ENCODE peak calls at places on chromosomes 1 and 21, in seven cellular contexts. One of them, this sample, is unnamed.

GRCh38 chr1:1954831-1955441 is 35.9 kb upstream of the TMEM52 start:
- DNase-seq in SJSA1: no peak
- DNase-seq in cardiac muscle cell: no peak
- DNase-seq in heart left ventricle: no peak
- DNase-seq in lung: no peak
- DNase-seq in GM23338: peak
- DNase-seq in tibial nerve: no peak
- DNase-seq in this sample: peak

GRCh38 chr1:94096797-94097549 is 24.0 kb downstream of the ABCA4 start:
- DNase-seq in GM23338: no peak
- DNase-seq in cardiac muscle cell: peak
- DNase-seq in tibial nerve: peak
- DNase-seq in SJSA1: no peak
- DNase-seq in heart left ventricle: no peak
- DNase-seq in lung: no peak
- DNase-seq in this sample: no peak

GRCh38 chr1:27071049-27071416 is 58.4 kb upstream of the TENT5B start:
- DNase-seq in SJSA1: no peak
- DNase-seq in lung: no peak
- DNase-seq in tibial nerve: no peak
- DNase-seq in cardiac muscle cell: peak
- DNase-seq in heart left ventricle: peak
- DNase-seq in GM23338: peak
- DNase-seq in this sample: no peak

GRCh38 chr1:116418091-116418830 is 45.2 kb downstream of the ATP1A1 start:
- DNase-seq in SJSA1: peak
- DNase-seq in tibial nerve: peak
- DNase-seq in lung: peak
- DNase-seq in GM23338: peak
- DNase-seq in cardiac muscle cell: peak
- DNase-seq in heart left ventricle: peak
- DNase-seq in this sample: peak

GRCh38 chr1:39776400-39776713 is 5.2 kb upstream of the OXCT2 start:
- DNase-seq in heart left ventricle: no peak
- DNase-seq in SJSA1: no peak
- DNase-seq in GM23338: no peak
- DNase-seq in tibial nerve: no peak
- DNase-seq in cardiac muscle cell: no peak
- DNase-seq in lung: no peak
- DNase-seq in this sample: no peak

GRCh38 chr21:14977814-14978213 is 87.0 kb downstream of the NRIP1 start:
- DNase-seq in tibial nerve: no peak
- DNase-seq in SJSA1: no peak
- DNase-seq in heart left ventricle: no peak
- DNase-seq in GM23338: no peak
- DNase-seq in cardiac muscle cell: no peak
- DNase-seq in lung: no peak
- DNase-seq in this sample: no peak

GRCh38 chr21:21897275-21897883 is 899.2 kb downstream of the NCAM2 start:
- DNase-seq in heart left ventricle: no peak
- DNase-seq in cardiac muscle cell: no peak
- DNase-seq in lung: no peak
- DNase-seq in GM23338: no peak
- DNase-seq in tibial nerve: no peak
- DNase-seq in SJSA1: no peak
- DNase-seq in this sample: no peak

GRCh38 chr1:21295059-21295401 is 4.8 kb upstream of the ECE1 start:
- DNase-seq in SJSA1: no peak
- DNase-seq in lung: no peak
- DNase-seq in tibial nerve: no peak
- DNase-seq in GM23338: no peak
- DNase-seq in cardiac muscle cell: peak
- DNase-seq in heart left ventricle: no peak
- DNase-seq in this sample: no peak

GRCh38 chr21:45404726-45405270 is at the start of gene COL18A1:
- DNase-seq in SJSA1: no peak
- DNase-seq in tibial nerve: no peak
- DNase-seq in heart left ventricle: peak
- DNase-seq in lung: peak
- DNase-seq in cardiac muscle cell: peak
- DNase-seq in GM23338: peak
- DNase-seq in this sample: peak

GRCh38 chr1:97108200-97108599 is 386.6 kb downstream of the PTBP2 start:
- DNase-seq in lung: no peak
- DNase-seq in cardiac muscle cell: no peak
- DNase-seq in tibial nerve: no peak
- DNase-seq in heart left ventricle: no peak
- DNase-seq in SJSA1: no peak
- DNase-seq in GM23338: no peak
- DNase-seq in this sample: no peak

GRCh38 chr1:18090636-18091035 is 17.0 kb upstream of the IGSF21 start:
- DNase-seq in cardiac muscle cell: no peak
- DNase-seq in GM23338: peak
- DNase-seq in lung: no peak
- DNase-seq in SJSA1: no peak
- DNase-seq in tibial nerve: no peak
- DNase-seq in heart left ventricle: no peak
- DNase-seq in this sample: no peak

GRCh38 chr1:215380566-215380965 is 186.5 kb upstream of the KCTD3 start:
- DNase-seq in tibial nerve: no peak
- DNase-seq in GM23338: no peak
- DNase-seq in cardiac muscle cell: no peak
- DNase-seq in heart left ventricle: no peak
- DNase-seq in lung: no peak
- DNase-seq in SJSA1: no peak
- DNase-seq in this sample: no peak

GRCh38 chr1:151568626-151569088 is 28.5 kb downstream of the TUFT1 start:
- DNase-seq in SJSA1: no peak
- DNase-seq in heart left ventricle: no peak
- DNase-seq in GM23338: no peak
- DNase-seq in lung: no peak
- DNase-seq in cardiac muscle cell: no peak
- DNase-seq in tibial nerve: no peak
- DNase-seq in this sample: no peak

GRCh38 chr1:21896652-21897532 is 40.2 kb downstream of the HSPG2 start:
- DNase-seq in lung: peak
- DNase-seq in SJSA1: no peak
- DNase-seq in cardiac muscle cell: peak
- DNase-seq in GM23338: peak
- DNase-seq in tibial nerve: peak
- DNase-seq in heart left ventricle: peak
- DNase-seq in this sample: peak

GRCh38 chr1:2130156-2130555 is 64.4 kb downstream of the FAAP20 start:
- DNase-seq in SJSA1: peak
- DNase-seq in cardiac muscle cell: no peak
- DNase-seq in heart left ventricle: no peak
- DNase-seq in lung: no peak
- DNase-seq in GM23338: no peak
- DNase-seq in tibial nerve: no peak
- DNase-seq in this sample: no peak

GRCh38 chr1:221620437-221621384 is 121.2 kb downstream of the DUSP10 start:
- DNase-seq in GM23338: no peak
- DNase-seq in lung: no peak
- DNase-seq in heart left ventricle: no peak
- DNase-seq in cardiac muscle cell: peak
- DNase-seq in tibial nerve: no peak
- DNase-seq in SJSA1: no peak
- DNase-seq in this sample: no peak

GRCh38 chr1:2376931-2377672 is 14.3 kb downstream of the MORN1 start:
- DNase-seq in SJSA1: no peak
- DNase-seq in GM23338: no peak
- DNase-seq in heart left ventricle: no peak
- DNase-seq in tibial nerve: no peak
- DNase-seq in lung: no peak
- DNase-seq in cardiac muscle cell: no peak
- DNase-seq in this sample: peak

GRCh38 chr1:201217146-201217545 is 26.5 kb downstream of the IGFN1 start:
- DNase-seq in heart left ventricle: no peak
- DNase-seq in SJSA1: peak
- DNase-seq in cardiac muscle cell: no peak
- DNase-seq in GM23338: no peak
- DNase-seq in tibial nerve: no peak
- DNase-seq in lung: no peak
- DNase-seq in this sample: no peak

GRCh38 chr1:179591592-179592580 is at the start of gene TDRD5:
- DNase-seq in lung: no peak
- DNase-seq in heart left ventricle: no peak
- DNase-seq in cardiac muscle cell: peak
- DNase-seq in GM23338: peak
- DNase-seq in tibial nerve: no peak
- DNase-seq in SJSA1: no peak
- DNase-seq in this sample: no peak

GRCh38 chr1:109792056-109792831 is 28.5 kb upstream of the EPS8L3 start:
- DNase-seq in cardiac muscle cell: peak
- DNase-seq in tibial nerve: no peak
- DNase-seq in heart left ventricle: peak
- DNase-seq in lung: peak
- DNase-seq in GM23338: peak
- DNase-seq in SJSA1: peak
- DNase-seq in this sample: peak

GRCh38 chr1:219427989-219428388 is 184.9 kb downstream of the ZC3H11B start:
- DNase-seq in SJSA1: no peak
- DNase-seq in lung: no peak
- DNase-seq in heart left ventricle: no peak
- DNase-seq in GM23338: no peak
- DNase-seq in cardiac muscle cell: no peak
- DNase-seq in tibial nerve: no peak
- DNase-seq in this sample: no peak

GRCh38 chr1:209787551-209787950 is 3.2 kb upstream of the C1orf74 start:
- DNase-seq in cardiac muscle cell: peak
- DNase-seq in tibial nerve: no peak
- DNase-seq in heart left ventricle: peak
- DNase-seq in lung: peak
- DNase-seq in GM23338: no peak
- DNase-seq in SJSA1: no peak
- DNase-seq in this sample: peak

GRCh38 chr1:209780276-209780675 is 4.1 kb downstream of the C1orf74 start:
- DNase-seq in GM23338: no peak
- DNase-seq in tibial nerve: no peak
- DNase-seq in SJSA1: no peak
- DNase-seq in heart left ventricle: no peak
- DNase-seq in cardiac muscle cell: no peak
- DNase-seq in lung: no peak
- DNase-seq in this sample: no peak

GRCh38 chr1:209785592-209785991 is 1.2 kb upstream of the C1orf74 start:
- DNase-seq in GM23338: no peak
- DNase-seq in heart left ventricle: no peak
- DNase-seq in cardiac muscle cell: no peak
- DNase-seq in lung: no peak
- DNase-seq in tibial nerve: no peak
- DNase-seq in SJSA1: no peak
- DNase-seq in this sample: no peak

GRCh38 chr1:209784276-209785169 is at the start of gene C1orf74:
- DNase-seq in SJSA1: peak
- DNase-seq in heart left ventricle: peak
- DNase-seq in lung: peak
- DNase-seq in cardiac muscle cell: peak
- DNase-seq in GM23338: peak
- DNase-seq in tibial nerve: peak
- DNase-seq in this sample: peak

DNA sequence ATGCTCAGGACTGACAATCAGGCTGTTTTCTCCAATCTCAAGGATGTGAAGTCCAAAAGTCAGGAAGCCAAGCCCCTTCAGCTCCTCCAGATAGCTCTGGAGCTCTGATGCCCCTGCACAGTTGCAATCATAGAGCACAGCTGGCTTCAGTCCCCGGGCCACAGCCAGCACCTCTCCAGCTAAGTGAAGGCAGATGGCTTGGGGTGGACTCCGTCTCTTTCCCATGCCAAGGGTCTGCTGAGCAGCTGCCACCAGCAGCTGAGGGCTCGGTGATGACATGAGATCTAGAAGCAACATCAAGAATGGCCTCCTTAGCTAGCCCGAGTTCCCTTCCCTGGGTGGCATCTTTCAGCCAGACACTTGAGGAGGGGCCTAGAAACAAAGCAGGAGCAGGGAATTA is 1.0 kb downstream of the C1orf74 start:
- DNase-seq in lung: no peak
- DNase-seq in tibial nerve: no peak
- DNase-seq in heart left ventricle: no peak
- DNase-seq in cardiac muscle cell: no peak
- DNase-seq in SJSA1: no peak
- DNase-seq in GM23338: no peak
- DNase-seq in this sample: no peak
- H3K4me3 ChIP-seq in lung: no peak
- H3K4me3 ChIP-seq in tibial nerve: no peak
- H3K4me3 ChIP-seq in heart left ventricle: peak
- H3K4me3 ChIP-seq in cardiac muscle cell: no peak
- H3K4me3 ChIP-seq in SJSA1: peak
- H3K4me3 ChIP-seq in GM23338: peak
- H3K4me3 ChIP-seq in this sample: peak

GRCh38 chr21:31354604-31355443 is 10.8 kb upstream of the TIAM1 start:
- DNase-seq in cardiac muscle cell: peak
- DNase-seq in GM23338: peak
- DNase-seq in lung: no peak
- DNase-seq in SJSA1: peak
- DNase-seq in heart left ventricle: no peak
- DNase-seq in tibial nerve: no peak
- DNase-seq in this sample: no peak
- H3K27ac ChIP-seq in cardiac muscle cell: no peak
- H3K27ac ChIP-seq in GM23338: no peak
- H3K27ac ChIP-seq in lung: no peak
- H3K27ac ChIP-seq in SJSA1: no peak
- H3K27ac ChIP-seq in heart left ventricle: no peak
- H3K27ac ChIP-seq in tibial nerve: no peak
- H3K27ac ChIP-seq in this sample: no peak

DNA sequence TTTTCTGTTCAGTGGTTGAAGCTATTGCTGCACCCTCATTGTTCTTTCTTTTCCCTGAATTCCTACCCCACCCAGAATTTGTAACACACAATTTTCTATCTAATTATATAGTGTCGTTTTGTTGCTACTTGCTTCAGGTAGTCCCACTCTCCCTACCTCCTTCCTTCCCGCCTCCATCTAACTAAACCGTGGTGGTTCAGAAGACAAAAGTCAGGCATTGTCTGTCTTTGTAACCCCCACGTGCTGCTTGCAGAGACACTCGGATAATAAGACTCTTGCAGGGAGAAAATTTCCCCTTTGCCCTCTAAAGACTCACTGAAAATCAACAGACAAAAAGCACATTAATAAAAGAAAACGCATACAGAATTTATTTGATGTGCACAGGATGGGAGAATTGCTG is 46.2 kb upstream of the BTG3 start:
- DNase-seq in GM23338: no peak
- DNase-seq in SJSA1: no peak
- DNase-seq in tibial nerve: no peak
- DNase-seq in heart left ventricle: no peak
- DNase-seq in lung: no peak
- DNase-seq in cardiac muscle cell: no peak
- DNase-seq in this sample: no peak
- H3K4me3 ChIP-seq in GM23338: no peak
- H3K4me3 ChIP-seq in SJSA1: no peak
- H3K4me3 ChIP-seq in tibial nerve: no peak
- H3K4me3 ChIP-seq in heart left ventricle: no peak
- H3K4me3 ChIP-seq in lung: no peak
- H3K4me3 ChIP-seq in cardiac muscle cell: no peak
- H3K4me3 ChIP-seq in this sample: no peak

DNA sequence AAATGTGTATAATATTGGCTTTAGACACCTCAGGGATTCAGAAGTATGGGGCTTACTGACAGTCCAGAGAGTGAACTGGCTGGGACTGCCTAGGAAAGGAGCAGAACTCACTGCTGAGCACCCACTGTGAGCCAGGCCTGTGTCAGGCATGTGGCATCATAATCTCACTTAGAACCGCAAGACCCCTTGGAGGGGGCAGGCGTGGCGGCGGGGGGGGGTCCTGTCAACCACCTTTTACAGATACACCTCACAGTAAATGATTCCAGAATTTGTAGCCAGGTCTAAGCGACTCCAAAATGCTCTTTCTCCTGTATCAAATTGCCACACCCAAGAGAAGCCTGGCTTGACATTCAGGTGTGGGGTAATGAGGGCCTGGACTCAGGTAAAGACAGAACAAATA is 235.5 kb downstream of the KCNH1 start:
- DNase-seq in SJSA1: no peak
- DNase-seq in GM23338: no peak
- DNase-seq in tibial nerve: no peak
- DNase-seq in lung: no peak
- DNase-seq in cardiac muscle cell: no peak
- DNase-seq in heart left ventricle: no peak
- DNase-seq in this sample: no peak
- H3K27ac ChIP-seq in SJSA1: no peak
- H3K27ac ChIP-seq in GM23338: no peak
- H3K27ac ChIP-seq in tibial nerve: no peak
- H3K27ac ChIP-seq in lung: no peak
- H3K27ac ChIP-seq in cardiac muscle cell: no peak
- H3K27ac ChIP-seq in heart left ventricle: no peak
- H3K27ac ChIP-seq in this sample: no peak